ENCODE peak calls at places on chromosomes 16 and 17, in eight cellular contexts. K, D, P, V, B, Q, Y and I are unnamed samples.

GRCh38 chr16:28596840-28597691 is at the start of gene SULT1A2:
- DNase-seq in D (no peak), P (no peak), Q (no peak), V (no peak), Y (no peak), K (no peak), B (no peak), I (no peak)

GRCh38 chr16:70475054-70475871 is 20.9 kb downstream of the FCSK start:
- DNase-seq in K (no peak), D (no peak), V (no peak), Q (no peak), B (no peak), Y (no peak), P (no peak), I (no peak)

GRCh38 chr16:66359012-66359411 is 7.5 kb upstream of the CDH5 start:
- DNase-seq in V (peak), Q (no peak), D (no peak), Y (no peak), B (peak), P (peak), K (no peak), I (no peak)

GRCh38 chr17:75073618-75074047 is 14.1 kb upstream of the SLC16A5 start:
- DNase-seq in K (no peak), P (peak), V (peak), D (no peak), Q (no peak), Y (no peak), B (no peak), I (peak)

GRCh38 chr16:84959784-84960417 is 51.4 kb downstream of the ZDHHC7 start:
- DNase-seq in Q (no peak), P (no peak), D (no peak), V (no peak), K (no peak), Y (no peak), B (no peak), I (no peak)

GRCh38 chr16:788399-789126 is at the start of gene CHTF18:
- DNase-seq in V (peak), P (peak), Q (peak), B (peak), Y (peak), K (peak), D (peak), I (peak)

GRCh38 chr17:30388321-30389179 is 9.8 kb downstream of the CPD start:
- DNase-seq in D (no peak), V (no peak), Y (no peak), P (no peak), Q (no peak), B (no peak), K (no peak), I (no peak)

GRCh38 chr17:48023408-48024148 is 14.0 kb downstream of the COPZ2 start:
- DNase-seq in Q (no peak), D (peak), Y (peak), B (peak), K (no peak), V (peak), P (peak), I (peak)

GRCh38 chr17:21539146-21539545 is 153.2 kb upstream of the KCNJ18 start:
- DNase-seq in D (no peak), P (peak), Q (no peak), Y (no peak), V (no peak), B (peak), K (no peak), I (peak)

GRCh38 chr17:51231999-51232398 is 27.9 kb downstream of the MBTD1 start:
- DNase-seq in K (no peak), Q (no peak), Y (no peak), P (peak), D (no peak), V (no peak), B (no peak), I (no peak)

GRCh38 chr16:13041180-13041579 is 139.8 kb downstream of the SHISA9 start:
- DNase-seq in Y (no peak), B (no peak), Q (no peak), D (no peak), P (no peak), K (no peak), V (no peak), I (no peak)

GRCh38 chr17:67260051-67260987 is 15.3 kb upstream of the HELZ start:
- DNase-seq in V (peak), B (peak), P (peak), Q (peak), D (peak), Y (no peak), K (no peak), I (peak)

GRCh38 chr16:15682105-15682570 is 32.1 kb downstream of the NDE1 start:
- DNase-seq in Q (no peak), B (peak), P (peak), V (peak), Y (no peak), D (peak), K (no peak), I (peak)

GRCh38 chr16:8867483-8868271 is 1.1 kb downstream of the CARHSP1 start:
- DNase-seq in V (no peak), Y (peak), D (peak), K (no peak), Q (no peak), B (no peak), P (no peak), I (no peak)

GRCh38 chr17:45261577-45262515 is at the start of gene SPATA32:
- DNase-seq in B (peak), Q (no peak), Y (peak), D (peak), P (no peak), V (peak), K (peak), I (no peak)

GRCh38 chr16:12406158-12406557 is 397.5 kb downstream of the CPPED1 start:
- DNase-seq in Y (no peak), B (no peak), D (no peak), P (no peak), V (no peak), Q (no peak), K (no peak), I (no peak)

GRCh38 chr16:31714899-31715504 is 158.6 kb upstream of the ZNF267 start:
- DNase-seq in K (no peak), Q (no peak), Y (no peak), P (peak), V (no peak), D (no peak), B (no peak), I (no peak)

GRCh38 chr16:46974352-46974751 is 878 bp upstream of the DNAJA2 start:
- DNase-seq in P (peak), K (peak), Y (no peak), Q (no peak), V (peak), B (peak), D (no peak), I (no peak)

GRCh38 chr16:79071424-79071823 is 529.1 kb downstream of the MAF start:
- DNase-seq in V (no peak), P (no peak), D (peak), B (no peak), Y (no peak), Q (no peak), K (no peak), I (no peak)

GRCh38 chr17:9792181-9792840 is 919 bp upstream of the DHRS7C start:
- DNase-seq in K (no peak), V (no peak), P (no peak), D (no peak), Y (no peak), B (no peak), Q (no peak), I (no peak)

GRCh38 chr17:34571428-34572130 is 7.8 kb upstream of the TMEM132E start:
- DNase-seq in Y (no peak), D (no peak), P (no peak), K (no peak), Q (no peak), B (no peak), V (no peak), I (no peak)

GRCh38 chr17:34570491-34570890 is 8.9 kb upstream of the TMEM132E start:
- DNase-seq in P (no peak), B (no peak), Q (no peak), D (no peak), Y (no peak), V (no peak), K (no peak), I (no peak)

GRCh38 chr17:34575182-34575581 is 4.2 kb upstream of the TMEM132E start:
- DNase-seq in Q (no peak), V (no peak), B (no peak), D (no peak), Y (no peak), P (no peak), K (no peak), I (no peak)

GRCh38 chr17:34569591-34569990 is 9.8 kb upstream of the TMEM132E start:
- DNase-seq in Q (no peak), K (no peak), Y (no peak), P (no peak), B (no peak), V (no peak), D (no peak), I (no peak)

DNA sequence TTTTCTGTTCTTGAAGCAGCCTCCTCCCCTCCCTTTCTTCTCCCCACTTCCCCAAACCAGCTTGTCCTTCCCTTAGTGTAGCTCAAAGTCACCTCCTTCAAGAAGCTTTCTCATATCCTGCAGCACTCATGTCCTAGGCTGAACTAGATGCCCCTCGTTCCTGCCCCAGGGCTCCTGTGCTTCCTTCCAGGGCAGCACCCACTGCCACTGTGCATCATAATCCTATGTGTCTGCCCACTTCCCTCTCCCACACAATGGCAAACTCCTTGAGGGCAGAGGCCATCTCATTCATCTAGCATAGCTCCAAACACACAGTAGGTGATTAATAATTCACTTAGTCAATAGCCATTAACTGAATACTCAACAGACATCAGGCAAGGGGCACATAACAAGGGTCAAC is 6.9 kb upstream of the TMEM132E start:
- DNase-seq in Y (no peak), V (no peak), K (no peak), D (no peak), B (no peak), Q (no peak), P (no peak), I (no peak)
- TF ChIP-seq CTCF in Y (no peak), V (no peak), K (no peak), D (no peak), B (no peak), Q (no peak), P (no peak), I (no peak)

DNA sequence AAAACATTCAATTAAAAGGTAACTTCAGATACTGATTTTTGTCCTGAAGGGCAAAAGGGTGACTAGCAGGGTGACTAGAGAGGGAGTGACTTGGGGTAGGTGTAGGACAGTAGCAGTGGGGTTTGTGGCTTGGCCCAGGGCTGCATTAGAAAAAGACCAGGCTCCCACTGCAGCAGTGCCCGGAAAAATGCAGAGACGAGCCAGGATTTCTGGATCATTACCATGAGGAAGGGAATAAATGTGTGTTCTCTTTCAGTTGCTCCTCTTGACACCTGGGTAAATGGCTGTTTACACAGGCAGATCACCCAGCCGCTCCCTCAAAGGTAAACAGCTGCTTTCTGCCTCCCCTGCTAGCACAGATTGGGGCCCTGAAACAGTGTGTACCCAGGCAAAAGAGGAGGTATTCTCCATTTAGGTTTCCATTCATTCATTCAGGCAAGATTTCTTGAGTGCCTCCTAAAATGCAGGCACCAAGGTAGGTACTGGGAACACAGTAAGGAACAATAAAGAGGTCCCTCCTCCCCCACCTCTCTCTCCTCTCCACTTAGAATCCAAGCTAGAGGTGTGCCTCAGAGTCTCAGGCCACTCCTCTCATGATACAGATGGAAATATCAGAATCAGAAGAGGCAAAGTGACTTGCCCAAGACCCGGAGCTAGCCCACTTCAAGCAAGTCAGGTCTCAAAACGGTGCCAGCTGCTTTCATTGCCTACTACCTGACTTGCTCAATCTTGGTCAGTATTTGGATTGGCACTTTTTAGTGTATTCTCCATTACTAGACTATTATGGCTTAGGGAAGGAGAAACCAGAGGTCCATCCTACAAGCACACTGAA is 15.2 kb upstream of the TOX3 start:
- DNase-seq in Q (no peak), K (no peak), V (no peak), Y (no peak), B (no peak), P (no peak), D (no peak), I (no peak)
- H3K4me3 ChIP-seq in Q (no peak), K (no peak), V (no peak), Y (no peak), B (no peak), P (no peak), D (no peak), I (no peak)

GRCh38 chr17:8253801-8254200 is 4.7 kb downstream of the PFAS start:
- DNase-seq in D (peak), Y (no peak), V (no peak), Q (no peak), B (no peak), P (peak), K (no peak), I (peak)
- TF ChIP-seq CTCF in D (no peak), Y (peak), V (peak), Q (peak), B (peak), P (peak), K (no peak), I (no peak)

DNA sequence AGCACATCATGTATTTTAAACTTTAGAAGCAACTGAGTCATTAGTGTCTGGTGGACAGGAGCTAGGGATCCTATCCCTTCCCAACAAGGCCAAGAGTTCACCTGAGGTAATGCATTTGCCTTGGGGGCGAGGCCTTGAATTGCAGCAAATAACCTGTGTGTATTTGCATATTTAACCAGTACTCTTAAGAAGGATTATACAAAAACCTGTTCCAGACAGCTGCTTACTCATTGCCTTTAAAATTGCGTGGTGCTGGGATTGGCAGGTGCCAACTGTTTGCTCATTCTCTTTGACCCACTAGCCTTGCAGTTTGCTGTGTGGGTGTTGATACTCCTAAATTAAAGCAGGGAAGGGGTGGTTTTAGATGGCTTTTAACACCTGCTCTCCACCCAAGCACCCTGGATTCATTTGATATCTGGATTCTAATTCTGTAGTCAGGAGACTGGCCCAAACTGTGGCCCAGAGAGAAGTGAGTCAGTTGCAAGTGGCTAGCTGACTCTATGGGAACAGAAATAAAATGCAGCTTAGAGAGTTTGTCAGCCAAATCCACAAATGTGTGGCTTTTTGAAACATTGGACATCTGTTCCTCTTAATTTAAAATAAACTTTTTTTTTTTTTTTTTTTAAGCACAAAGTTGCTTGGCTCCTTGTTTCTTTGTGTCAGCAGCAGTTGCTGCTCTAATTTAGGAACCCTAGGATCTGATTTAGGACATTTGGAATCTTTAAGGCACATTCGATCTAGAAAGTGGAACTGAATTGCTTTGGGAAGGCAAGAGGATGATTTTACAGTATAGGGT is 47.0 kb downstream of the TUBD1 start:
- DNase-seq in K (no peak), V (peak), B (peak), Q (no peak), D (no peak), Y (no peak), P (peak), I (peak)
- H3K4me3 ChIP-seq in K (no peak), V (no peak), B (no peak), Q (no peak), D (no peak), Y (no peak), P (no peak), I (no peak)

DNA sequence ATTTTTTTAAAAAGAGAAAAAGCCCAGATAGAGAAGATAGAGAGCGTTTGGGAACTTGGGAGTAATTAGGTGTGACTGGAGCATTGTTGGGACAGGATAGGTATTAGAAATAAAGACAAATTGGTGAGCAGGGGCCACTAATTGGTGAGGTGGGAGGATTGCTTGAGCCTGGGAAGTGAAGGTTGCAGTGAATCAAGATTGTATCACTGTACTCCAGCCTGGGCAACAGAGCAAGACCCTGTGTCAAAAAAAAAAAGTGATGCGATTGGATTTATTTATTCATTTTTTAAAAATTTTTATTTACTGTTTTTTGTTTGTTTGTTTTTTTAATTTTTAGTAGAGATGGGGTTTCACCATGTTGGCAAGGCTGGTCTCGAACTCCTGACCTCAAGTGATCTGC is 5.1 kb downstream of the CASC3 start:
- DNase-seq in V (no peak), K (no peak), P (no peak), Q (no peak), B (no peak), D (no peak), Y (no peak), I (no peak)
- TF ChIP-seq CTCF in V (no peak), K (no peak), P (no peak), Q (no peak), B (no peak), D (no peak), Y (no peak), I (no peak)

DNA sequence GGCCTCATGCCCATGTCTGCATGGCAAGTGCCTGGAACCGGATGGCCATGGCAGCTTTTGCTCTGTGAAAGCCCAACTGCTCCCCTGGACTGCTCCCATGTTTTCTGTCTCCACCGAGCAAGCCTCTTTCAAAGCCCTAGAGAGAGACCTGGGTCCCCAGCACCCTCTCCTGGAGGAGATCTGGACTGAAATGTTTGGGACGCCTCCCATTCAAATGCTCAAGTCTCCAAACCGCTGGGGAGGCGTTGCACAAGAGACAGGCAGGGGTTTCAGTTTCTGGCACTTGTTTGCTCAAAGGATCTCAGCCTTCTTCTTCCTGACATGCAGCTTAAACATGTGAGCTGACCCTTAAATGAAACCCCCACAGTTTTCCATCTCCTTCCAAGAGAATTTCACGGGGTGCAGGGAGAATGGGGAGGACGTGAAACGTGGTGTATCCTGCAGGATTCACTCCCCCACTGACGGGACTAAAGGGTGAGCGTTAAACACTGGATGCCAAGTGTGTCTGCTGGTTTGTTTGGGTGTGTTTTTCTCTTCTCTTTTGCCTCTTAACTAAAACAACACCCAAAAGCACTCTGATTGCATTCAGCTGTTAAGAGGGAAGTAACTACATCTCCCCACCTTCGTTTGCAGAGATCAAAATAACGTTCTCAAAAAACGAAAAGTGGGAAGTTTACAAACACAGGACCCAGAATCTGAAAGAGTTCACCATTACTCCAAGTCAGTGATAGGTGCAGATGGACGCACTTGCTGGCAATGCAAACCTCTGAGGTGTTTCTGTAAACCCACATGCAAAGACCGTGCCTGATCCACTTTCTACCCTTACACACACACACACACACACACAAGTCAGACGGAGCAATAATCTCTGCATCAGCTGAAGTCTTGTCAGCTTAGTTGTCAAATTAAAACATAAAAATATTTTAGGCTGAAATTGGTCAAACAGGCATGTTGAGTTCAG is 256.9 kb downstream of the C16orf95 start:
- DNase-seq in K (no peak), V (peak), Q (no peak), B (peak), P (peak), D (no peak), Y (no peak), I (peak)
- H3K4me3 ChIP-seq in K (no peak), V (peak), Q (no peak), B (no peak), P (no peak), D (no peak), Y (no peak), I (no peak)

GRCh38 chr17:79905832-79906231 is 66.6 kb upstream of the CBX4 start:
- DNase-seq in D (no peak), B (no peak), Y (no peak), Q (no peak), P (no peak), V (no peak), K (no peak), I (peak)
- TF ChIP-seq CTCF in D (no peak), B (no peak), Y (no peak), Q (no peak), P (no peak), V (no peak), K (no peak), I (no peak)

DNA sequence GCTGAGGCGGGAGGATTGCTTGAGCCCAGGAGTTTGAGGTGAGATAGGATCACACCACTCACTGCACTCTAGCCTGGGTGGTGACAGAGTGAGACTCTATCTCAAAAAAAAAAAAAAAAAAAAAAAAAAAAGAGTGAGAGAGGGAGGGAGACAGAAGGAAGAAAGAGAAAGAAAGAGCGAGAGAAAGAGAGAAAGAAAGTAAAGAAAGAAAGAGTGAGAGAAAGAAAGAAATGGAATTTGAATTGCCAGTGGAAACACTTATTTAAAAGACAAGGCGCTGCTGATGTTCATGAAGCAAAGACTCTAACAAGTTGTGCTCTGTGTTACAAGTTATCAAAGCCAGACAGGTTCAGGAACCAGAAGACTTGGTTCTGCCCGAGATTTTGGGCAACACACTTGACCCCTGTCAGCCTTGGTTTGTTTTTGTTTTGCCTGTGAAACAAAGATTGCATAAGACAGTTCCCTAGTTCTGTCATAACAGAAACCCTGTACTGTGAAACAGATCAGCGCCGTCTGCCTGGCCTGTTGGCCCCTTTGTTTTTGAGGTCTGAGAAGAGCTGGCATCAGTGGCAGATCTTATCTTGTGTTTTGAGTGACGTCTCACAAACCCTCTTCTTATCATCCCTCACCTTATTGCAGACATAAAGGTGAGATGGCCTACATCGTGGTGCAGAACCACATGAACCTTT is 55.4 kb upstream of the ENDOV start:
- DNase-seq in K (no peak), V (no peak), Y (no peak), B (peak), Q (no peak), D (no peak), P (peak), I (no peak)
- H3K4me3 ChIP-seq in K (no peak), V (no peak), Y (no peak), B (no peak), Q (no peak), D (no peak), P (no peak), I (no peak)